ENCODE peak calls at places on chromosomes 11 and 22, in six cellular contexts. One of them, this sample, is unnamed.

GRCh38 chr11:121520243-121521144 is 67.7 kb upstream of the SORL1-AS1 start:
- DNase-seq in osteocyte: no peak
- DNase-seq in COR-L47: no peak
- DNase-seq in A549: no peak
- DNase-seq in pancreas: no peak
- DNase-seq in hepatic stellate cell: peak; percentile 7
- DNase-seq in this sample: no peak

GRCh38 chr11:110907629-110908028 is 195.4 kb upstream of the ARHGAP20 start:
- DNase-seq in pancreas: no peak
- DNase-seq in COR-L47: no peak
- DNase-seq in A549: no peak
- DNase-seq in hepatic stellate cell: no peak
- DNase-seq in osteocyte: no peak
- DNase-seq in this sample: no peak

GRCh38 chr11:69652999-69653398 is 12.0 kb downstream of the CCND1 start:
- DNase-seq in hepatic stellate cell: no peak
- DNase-seq in COR-L47: no peak
- DNase-seq in osteocyte: no peak
- DNase-seq in A549: no peak
- DNase-seq in pancreas: no peak
- DNase-seq in this sample: no peak

GRCh38 chr22:42685941-42686666 is 34.6 kb downstream of the A4GALT start:
- DNase-seq in osteocyte: no peak
- DNase-seq in COR-L47: no peak
- DNase-seq in pancreas: no peak
- DNase-seq in A549: peak; percentile 11
- DNase-seq in hepatic stellate cell: no peak
- DNase-seq in this sample: no peak

GRCh38 chr11:19079643-19080440 is 19.3 kb upstream of the MRGPRX2 start:
- DNase-seq in COR-L47: no peak
- DNase-seq in A549: no peak
- DNase-seq in pancreas: peak; percentile 50
- DNase-seq in osteocyte: no peak
- DNase-seq in hepatic stellate cell: peak; percentile 31
- DNase-seq in this sample: peak; percentile 69

GRCh38 chr11:88050247-88050646 is 125.0 kb downstream of the RAB38 start:
- DNase-seq in hepatic stellate cell: no peak
- DNase-seq in pancreas: no peak
- DNase-seq in COR-L47: no peak
- DNase-seq in osteocyte: no peak
- DNase-seq in A549: no peak
- DNase-seq in this sample: no peak

GRCh38 chr22:30655532-30655931 is 12.1 kb downstream of the DUSP18 start:
- DNase-seq in osteocyte: no peak
- DNase-seq in pancreas: no peak
- DNase-seq in COR-L47: no peak
- DNase-seq in A549: no peak
- DNase-seq in hepatic stellate cell: no peak
- DNase-seq in this sample: no peak

GRCh38 chr11:13052130-13052541 is 43.0 kb downstream of the RASSF10 start:
- DNase-seq in pancreas: peak; percentile 51
- DNase-seq in hepatic stellate cell: no peak
- DNase-seq in osteocyte: no peak
- DNase-seq in COR-L47: no peak
- DNase-seq in A549: no peak
- DNase-seq in this sample: no peak

GRCh38 chr22:28394711-28395110 is 284.9 kb downstream of the TTC28 start:
- DNase-seq in hepatic stellate cell: no peak
- DNase-seq in A549: no peak
- DNase-seq in osteocyte: no peak
- DNase-seq in pancreas: no peak
- DNase-seq in COR-L47: no peak
- DNase-seq in this sample: no peak

GRCh38 chr22:21766933-21767462 is 31.4 kb upstream of the YPEL1 start:
- DNase-seq in A549: no peak
- DNase-seq in hepatic stellate cell: no peak
- DNase-seq in pancreas: no peak
- DNase-seq in osteocyte: no peak
- DNase-seq in COR-L47: no peak
- DNase-seq in this sample: no peak

GRCh38 chr11:123587044-123587443 is 67.4 kb downstream of the SCN3B start:
- DNase-seq in hepatic stellate cell: peak; percentile 65
- DNase-seq in A549: peak; percentile 61
- DNase-seq in COR-L47: no peak
- DNase-seq in osteocyte: no peak
- DNase-seq in pancreas: no peak
- DNase-seq in this sample: no peak